ENCODE peak calls at places on chromosome X, in seven cellular contexts. U is sigmoid colon; T is AG09309; H is activated T-helper 2 cell treated with anti-CD3 and anti-CD28 coated beads, Interferon-gamma antibody, Interleukin-2, Interleukin-4, amounts not matched to agents 10 μg/mL and 5 μg/mL and 100 μg/mL, durations not matched to agents 14 hours and 24 hours and 36 hours; W is GM12878; K is RCC 7860; I is T-helper 2 cell. E is an unnamed sample.

GRCh38 chrX:150482537-150483217 is 85.7 kb upstream of the MTM1 start:
- DNase-seq in U (no peak), T (peak), H (peak), W (no peak), K (peak), I (peak), E (peak)

GRCh38 chrX:105191878-105192277 is 28.6 kb downstream of the TEX13A start:
- DNase-seq in U (no peak), T (no peak), H (no peak), W (no peak), K (no peak), I (no peak), E (peak)

GRCh38 chrX:118665204-118665603 is 62.2 kb upstream of the IL13RA1 start:
- DNase-seq in U (no peak), T (no peak), H (no peak), W (no peak), K (no peak), I (no peak), E (no peak)

GRCh38 chrX:18565727-18566126 is 106.2 kb downstream of the RS1 start:
- DNase-seq in U (no peak), T (no peak), H (no peak), W (no peak), K (no peak), I (no peak), E (no peak)

GRCh38 chrX:103442536-103442901 is 66.2 kb downstream of the BEX3 start:
- DNase-seq in U (no peak), T (no peak), H (no peak), W (no peak), K (no peak), I (no peak), E (no peak)

GRCh38 chrX:153827016-153827415 is 3.3 kb downstream of the PDZD4 start:
- DNase-seq in U (no peak), T (no peak), H (no peak), W (no peak), K (no peak), I (no peak), E (no peak)

GRCh38 chrX:119706616-119707015 is 13.6 kb upstream of the SEPTIN6 start:
- DNase-seq in U (no peak), T (no peak), H (no peak), W (no peak), K (no peak), I (peak), E (no peak)

GRCh38 chrX:46436744-46437143 is 108.5 kb downstream of the ZNF674 start:
- DNase-seq in U (no peak), T (no peak), H (no peak), W (no peak), K (no peak), I (no peak), E (no peak)

GRCh38 chrX:48663241-48663640 is 20.4 kb upstream of the WAS start:
- DNase-seq in U (no peak), T (no peak), H (no peak), W (no peak), K (no peak), I (no peak), E (no peak)

GRCh38 chrX:67351411-67351810 is 192.4 kb upstream of the AR start:
- DNase-seq in U (no peak), T (no peak), H (no peak), W (no peak), K (no peak), I (no peak), E (no peak)

GRCh38 chrX:68462653-68463052 is 29.4 kb upstream of the OPHN1 start:
- DNase-seq in U (no peak), T (no peak), H (no peak), W (no peak), K (peak), I (peak), E (peak)

E was measured in renal cortical epithelial cell.